ENCODE peak calls at places on chromosomes 6 and 20, in seven cellular contexts. O is cardiac fibroblast, P is AG04449, S is colonic mucosa, J is OCI-LY7, F is foreskin melanocyte, C is T-helper 17 cell. Q is an unnamed sample.

GRCh38 chr20:43363506-43363905 is 94.2 kb upstream of the SRSF6 start:
- DNase-seq in O (no peak), P (no peak), S (no peak), J (no peak), F (no peak), C (no peak), Q (no peak)

GRCh38 chr6:157718788-157719187 is 104.3 kb upstream of the SNX9 start:
- DNase-seq in O (no peak), P (no peak), S (no peak), J (no peak), F (no peak), C (no peak), Q (no peak)

GRCh38 chr6:151240036-151240685 is 394 bp downstream of the AKAP12 start:
- DNase-seq in O (peak; percentile 86), P (no peak), S (peak; percentile 61), J (no peak), F (peak; percentile 41), C (no peak), Q (peak; percentile 90)

GRCh38 chr20:62141397-62142251 is 1.6 kb downstream of the PSMA7 start:
- DNase-seq in O (peak; percentile 60), P (no peak), S (no peak), J (peak; percentile 38), F (peak; percentile 66), C (no peak), Q (peak; percentile 43)

GRCh38 chr6:162124710-162125435 is 602.7 kb downstream of the PRKN start:
- DNase-seq in O (no peak), P (no peak), S (no peak), J (no peak), F (no peak), C (no peak), Q (no peak)

GRCh38 chr20:46207031-46207549 is 89.0 kb downstream of the CD40 start:
- DNase-seq in O (no peak), P (no peak), S (no peak), J (no peak), F (no peak), C (no peak), Q (no peak)

GRCh38 chr6:137271245-137272183 is 52.3 kb upstream of the IFNGR1 start:
- DNase-seq in O (peak; percentile 82), P (no peak), S (no peak), J (peak; percentile 66), F (peak; percentile 20), C (no peak), Q (peak; percentile 77)

GRCh38 chr20:63223121-63223825 is 7.3 kb upstream of the YTHDF1 start:
- DNase-seq in O (peak; percentile 45), P (no peak), S (peak; percentile 56), J (peak; percentile 58), F (no peak), C (no peak), Q (peak; percentile 43)

GRCh38 chr20:13771853-13772453 is 12.8 kb downstream of the ESF1 start:
- DNase-seq in O (peak; percentile 48), P (no peak), S (no peak), J (peak; percentile 56), F (no peak), C (no peak), Q (peak; percentile 51)

GRCh38 chr6:10429638-10430427 is 15.0 kb upstream of the TFAP2A start:
- DNase-seq in O (peak; percentile 56), P (no peak), S (no peak), J (peak; percentile 64), F (no peak), C (no peak), Q (peak; percentile 57)

GRCh38 chr6:105810105-105810921 is 275.8 kb upstream of the PRDM1 start:
- DNase-seq in O (peak; percentile 85), P (peak; percentile 45), S (peak; percentile 40), J (no peak), F (peak; percentile 57), C (no peak), Q (no peak)

GRCh38 chr20:53903652-53903987 is 166.8 kb downstream of the BCAS1 start:
- DNase-seq in O (peak; percentile 77), P (no peak), S (no peak), J (no peak), F (no peak), C (no peak), Q (no peak)

GRCh38 chr20:48177058-48177457 is 391.8 kb upstream of the SULF2 start:
- DNase-seq in O (no peak), P (no peak), S (no peak), J (no peak), F (no peak), C (no peak), Q (no peak)

GRCh38 chr20:6756961-6757595 is 10.4 kb upstream of the BMP2 start:
- DNase-seq in O (no peak), P (no peak), S (no peak), J (no peak), F (no peak), C (no peak), Q (no peak)

GRCh38 chr6:105713474-105714118 is 310.7 kb upstream of the PREP start:
- DNase-seq in O (peak; percentile 9), P (no peak), S (no peak), J (peak; percentile 10), F (no peak), C (no peak), Q (no peak)

GRCh38 chr6:134593887-134594286 is 276.0 kb upstream of the SGK1 start:
- DNase-seq in O (no peak), P (no peak), S (no peak), J (no peak), F (no peak), C (no peak), Q (no peak)

GRCh38 chr6:160042788-160043301 is 74.0 kb downstream of the IGF2R start:
- DNase-seq in O (peak; percentile 82), P (no peak), S (no peak), J (no peak), F (no peak), C (no peak), Q (peak; percentile 31)

GRCh38 chr6:89972024-89972381 is 77.7 kb downstream of the GJA10 start:
- DNase-seq in O (no peak), P (no peak), S (no peak), J (no peak), F (no peak), C (no peak), Q (no peak)

GRCh38 chr6:148751233-148751632 is 4.4 kb downstream of the UST start:
- DNase-seq in O (peak; percentile 10), P (no peak), S (no peak), J (no peak), F (no peak), C (no peak), Q (no peak)

GRCh38 chr6:112307707-112308106 is 39.4 kb upstream of the RFPL4B start:
- DNase-seq in O (no peak), P (no peak), S (no peak), J (peak; percentile 7), F (no peak), C (no peak), Q (no peak)

GRCh38 chr6:105318660-105319059 is 84.2 kb downstream of the PREP start:
- DNase-seq in O (peak; percentile 70), P (no peak), S (no peak), J (no peak), F (no peak), C (no peak), Q (no peak)

GRCh38 chr6:15791401-15792137 is 128.7 kb upstream of the DTNBP1 start:
- DNase-seq in O (no peak), P (no peak), S (peak; percentile 18), J (no peak), F (no peak), C (no peak), Q (no peak)

GRCh38 chr6:3314621-3315020 is 55.9 kb downstream of the PSMG4 start:
- DNase-seq in O (no peak), P (no peak), S (no peak), J (no peak), F (no peak), C (no peak), Q (no peak)

GRCh38 chr6:136920858-136921520 is 1.1 kb upstream of the SLC35D3 start:
- DNase-seq in O (peak; percentile 21), P (no peak), S (peak; percentile 54), J (no peak), F (no peak), C (peak; percentile 16), Q (peak; percentile 10)

Q was measured in cardiac muscle cell.